ENCODE peak calls at places on chromosome 5, in six cellular contexts. One of them, this sample, is unnamed.

GRCh38 chr5:38157024-38157423 is 101.3 kb upstream of the EGFLAM start:
- DNase-seq in CD14-positive monocyte: no peak
- DNase-seq in HFF-Myc: no peak
- DNase-seq in fibroblast of mammary gland: no peak
- DNase-seq in A549: no peak
- DNase-seq in nephron progenitor cell: no peak
- DNase-seq in this sample: no peak

GRCh38 chr5:69024241-69024651 is 69.6 kb upstream of the SLC30A5 start:
- DNase-seq in CD14-positive monocyte: no peak
- DNase-seq in HFF-Myc: peak; percentile 27
- DNase-seq in fibroblast of mammary gland: peak; percentile 55
- DNase-seq in A549: peak; percentile 39
- DNase-seq in nephron progenitor cell: no peak
- DNase-seq in this sample: peak; percentile 38

GRCh38 chr5:58074222-58074621 is 385.7 kb downstream of the PLK2 start:
- DNase-seq in CD14-positive monocyte: no peak
- DNase-seq in HFF-Myc: no peak
- DNase-seq in fibroblast of mammary gland: no peak
- DNase-seq in A549: no peak
- DNase-seq in nephron progenitor cell: no peak
- DNase-seq in this sample: no peak

GRCh38 chr5:100787648-100788047 is 115.4 kb downstream of the ST8SIA4 start:
- DNase-seq in CD14-positive monocyte: no peak
- DNase-seq in HFF-Myc: no peak
- DNase-seq in fibroblast of mammary gland: no peak
- DNase-seq in A549: no peak
- DNase-seq in nephron progenitor cell: no peak
- DNase-seq in this sample: no peak

GRCh38 chr5:67493676-67494075 is 297.1 kb upstream of the CD180 start:
- DNase-seq in CD14-positive monocyte: no peak
- DNase-seq in HFF-Myc: no peak
- DNase-seq in fibroblast of mammary gland: peak; percentile 34
- DNase-seq in A549: no peak
- DNase-seq in nephron progenitor cell: no peak
- DNase-seq in this sample: peak; percentile 55

GRCh38 chr5:143262393-143263174 is 140.9 kb downstream of the NR3C1 start:
- DNase-seq in CD14-positive monocyte: peak; percentile 60
- DNase-seq in HFF-Myc: no peak
- DNase-seq in fibroblast of mammary gland: peak; percentile 98
- DNase-seq in A549: no peak
- DNase-seq in nephron progenitor cell: no peak
- DNase-seq in this sample: no peak

GRCh38 chr5:1448511-1449011 is 3.3 kb upstream of the SLC6A3 start:
- DNase-seq in CD14-positive monocyte: no peak
- DNase-seq in HFF-Myc: no peak
- DNase-seq in fibroblast of mammary gland: no peak
- DNase-seq in A549: no peak
- DNase-seq in nephron progenitor cell: no peak
- DNase-seq in this sample: no peak

GRCh38 chr5:98755406-98755805 is 18.1 kb upstream of the RGMB start:
- DNase-seq in CD14-positive monocyte: no peak
- DNase-seq in HFF-Myc: no peak
- DNase-seq in fibroblast of mammary gland: peak; percentile 90
- DNase-seq in A549: no peak
- DNase-seq in nephron progenitor cell: no peak
- DNase-seq in this sample: no peak

GRCh38 chr5:167730121-167730520 is 561.3 kb upstream of the WWC1 start:
- DNase-seq in CD14-positive monocyte: no peak
- DNase-seq in HFF-Myc: peak; percentile 61
- DNase-seq in fibroblast of mammary gland: peak; percentile 97
- DNase-seq in A549: peak; percentile 40
- DNase-seq in nephron progenitor cell: no peak
- DNase-seq in this sample: no peak

GRCh38 chr5:72418271-72418670 is 88.9 kb downstream of the ZNF366 start:
- DNase-seq in CD14-positive monocyte: no peak
- DNase-seq in HFF-Myc: no peak
- DNase-seq in fibroblast of mammary gland: no peak
- DNase-seq in A549: no peak
- DNase-seq in nephron progenitor cell: no peak
- DNase-seq in this sample: no peak

GRCh38 chr5:172559004-172559932 is 81.8 kb upstream of the NEURL1B start:
- DNase-seq in CD14-positive monocyte: no peak
- DNase-seq in HFF-Myc: peak; percentile 45
- DNase-seq in fibroblast of mammary gland: peak; percentile 97
- DNase-seq in A549: no peak
- DNase-seq in nephron progenitor cell: peak; percentile 26
- DNase-seq in this sample: no peak

GRCh38 chr5:59358497-59358896 is 535.0 kb downstream of the PDE4D start:
- DNase-seq in CD14-positive monocyte: no peak
- DNase-seq in HFF-Myc: no peak
- DNase-seq in fibroblast of mammary gland: peak; percentile 11
- DNase-seq in A549: no peak
- DNase-seq in nephron progenitor cell: peak; percentile 17
- DNase-seq in this sample: no peak

GRCh38 chr5:87437724-87438123 is 25.0 kb upstream of the CCNH start:
- DNase-seq in CD14-positive monocyte: no peak
- DNase-seq in HFF-Myc: no peak
- DNase-seq in fibroblast of mammary gland: no peak
- DNase-seq in A549: no peak
- DNase-seq in nephron progenitor cell: no peak
- DNase-seq in this sample: no peak

GRCh38 chr5:78927657-78928282 is 57.3 kb downstream of the ARSB start:
- DNase-seq in CD14-positive monocyte: no peak
- DNase-seq in HFF-Myc: no peak
- DNase-seq in fibroblast of mammary gland: peak; percentile 10
- DNase-seq in A549: peak; percentile 18
- DNase-seq in nephron progenitor cell: no peak
- DNase-seq in this sample: peak; percentile 44

GRCh38 chr5:174503086-174503460 is 221.3 kb upstream of the MSX2 start:
- DNase-seq in CD14-positive monocyte: no peak
- DNase-seq in HFF-Myc: no peak
- DNase-seq in fibroblast of mammary gland: no peak
- DNase-seq in A549: no peak
- DNase-seq in nephron progenitor cell: no peak
- DNase-seq in this sample: no peak

GRCh38 chr5:142133382-142134206 is 25.0 kb downstream of the NDFIP1 start:
- DNase-seq in CD14-positive monocyte: no peak
- DNase-seq in HFF-Myc: no peak
- DNase-seq in fibroblast of mammary gland: no peak
- DNase-seq in A549: no peak
- DNase-seq in nephron progenitor cell: no peak
- DNase-seq in this sample: no peak

GRCh38 chr5:179837076-179838011 is 16.6 kb downstream of the SQSTM1 start:
- DNase-seq in CD14-positive monocyte: peak; percentile 39
- DNase-seq in HFF-Myc: no peak
- DNase-seq in fibroblast of mammary gland: no peak
- DNase-seq in A549: no peak
- DNase-seq in nephron progenitor cell: no peak
- DNase-seq in this sample: no peak

GRCh38 chr5:56264417-56265025 is 31.4 kb upstream of the ANKRD55 start:
- DNase-seq in CD14-positive monocyte: no peak
- DNase-seq in HFF-Myc: no peak
- DNase-seq in fibroblast of mammary gland: peak; percentile 75
- DNase-seq in A549: peak; percentile 35
- DNase-seq in nephron progenitor cell: peak; percentile 45
- DNase-seq in this sample: peak; percentile 64

GRCh38 chr5:107673368-107674136 is 2.8 kb upstream of the EFNA5 start:
- DNase-seq in CD14-positive monocyte: peak; percentile 58
- DNase-seq in HFF-Myc: peak; percentile 58
- DNase-seq in fibroblast of mammary gland: peak; percentile 88
- DNase-seq in A549: peak; percentile 84
- DNase-seq in nephron progenitor cell: peak; percentile 93
- DNase-seq in this sample: peak; percentile 97

GRCh38 chr5:71955718-71956117 is 151.6 kb upstream of the MAP1B start:
- DNase-seq in CD14-positive monocyte: no peak
- DNase-seq in HFF-Myc: no peak
- DNase-seq in fibroblast of mammary gland: peak; percentile 32
- DNase-seq in A549: no peak
- DNase-seq in nephron progenitor cell: no peak
- DNase-seq in this sample: peak; percentile 40

GRCh38 chr5:150278046-150278760 is 11.4 kb downstream of the CAMK2A start:
- DNase-seq in CD14-positive monocyte: no peak
- DNase-seq in HFF-Myc: no peak
- DNase-seq in fibroblast of mammary gland: peak; percentile 43
- DNase-seq in A549: no peak
- DNase-seq in nephron progenitor cell: no peak
- DNase-seq in this sample: no peak

GRCh38 chr5:82991678-82992323 is 85.4 kb downstream of the TMEM167A start:
- DNase-seq in CD14-positive monocyte: no peak
- DNase-seq in HFF-Myc: no peak
- DNase-seq in fibroblast of mammary gland: peak; percentile 8
- DNase-seq in A549: no peak
- DNase-seq in nephron progenitor cell: no peak
- DNase-seq in this sample: peak; percentile 28

GRCh38 chr5:95723632-95724369 is 7.3 kb upstream of the RHOBTB3 start:
- DNase-seq in CD14-positive monocyte: no peak
- DNase-seq in HFF-Myc: no peak
- DNase-seq in fibroblast of mammary gland: no peak
- DNase-seq in A549: no peak
- DNase-seq in nephron progenitor cell: no peak
- DNase-seq in this sample: no peak

GRCh38 chr5:91357806-91358205 is 25.3 kb downstream of the ARRDC3 start:
- DNase-seq in CD14-positive monocyte: no peak
- DNase-seq in HFF-Myc: no peak
- DNase-seq in fibroblast of mammary gland: no peak
- DNase-seq in A549: no peak
- DNase-seq in nephron progenitor cell: no peak
- DNase-seq in this sample: no peak

GRCh38 chr5:43045236-43045635 is 5.1 kb upstream of the ANXA2R start:
- DNase-seq in CD14-positive monocyte: no peak
- DNase-seq in HFF-Myc: no peak
- DNase-seq in fibroblast of mammary gland: no peak
- DNase-seq in A549: no peak
- DNase-seq in nephron progenitor cell: no peak
- DNase-seq in this sample: no peak

GRCh38 chr5:7850241-7850532 is 746 bp downstream of the CFAP90 start:
- DNase-seq in CD14-positive monocyte: no peak
- DNase-seq in HFF-Myc: no peak
- DNase-seq in fibroblast of mammary gland: no peak
- DNase-seq in A549: no peak
- DNase-seq in nephron progenitor cell: no peak
- DNase-seq in this sample: no peak

GRCh38 chr5:171386861-171387254 is 791 bp upstream of the NPM1 start:
- DNase-seq in CD14-positive monocyte: no peak
- DNase-seq in HFF-Myc: no peak
- DNase-seq in fibroblast of mammary gland: no peak
- DNase-seq in A549: no peak
- DNase-seq in nephron progenitor cell: no peak
- DNase-seq in this sample: peak; percentile 30

GRCh38 chr5:91098581-91098980 is 284.5 kb downstream of the ARRDC3 start:
- DNase-seq in CD14-positive monocyte: no peak
- DNase-seq in HFF-Myc: no peak
- DNase-seq in fibroblast of mammary gland: no peak
- DNase-seq in A549: no peak
- DNase-seq in nephron progenitor cell: no peak
- DNase-seq in this sample: no peak

GRCh38 chr5:131505237-131505908 is 129.7 kb downstream of the RAPGEF6 start:
- DNase-seq in CD14-positive monocyte: no peak
- DNase-seq in HFF-Myc: no peak
- DNase-seq in fibroblast of mammary gland: peak; percentile 10
- DNase-seq in A549: no peak
- DNase-seq in nephron progenitor cell: no peak
- DNase-seq in this sample: no peak

GRCh38 chr5:95591490-95591901 is 28.4 kb upstream of the GPR150 start:
- DNase-seq in CD14-positive monocyte: no peak
- DNase-seq in HFF-Myc: no peak
- DNase-seq in fibroblast of mammary gland: peak; percentile 89
- DNase-seq in A549: no peak
- DNase-seq in nephron progenitor cell: no peak
- DNase-seq in this sample: no peak

GRCh38 chr5:72412283-72413055 is 92.3 kb downstream of the PTCD2 start:
- DNase-seq in CD14-positive monocyte: no peak
- DNase-seq in HFF-Myc: no peak
- DNase-seq in fibroblast of mammary gland: peak; percentile 27
- DNase-seq in A549: no peak
- DNase-seq in nephron progenitor cell: no peak
- DNase-seq in this sample: no peak

GRCh38 chr5:171874210-171874609 is 88.6 kb downstream of the SMIM23 start:
- DNase-seq in CD14-positive monocyte: no peak
- DNase-seq in HFF-Myc: no peak
- DNase-seq in fibroblast of mammary gland: peak; percentile 76
- DNase-seq in A549: no peak
- DNase-seq in nephron progenitor cell: no peak
- DNase-seq in this sample: no peak

GRCh38 chr5:148586796-148587195 is 67.5 kb downstream of the HTR4 start:
- DNase-seq in CD14-positive monocyte: no peak
- DNase-seq in HFF-Myc: no peak
- DNase-seq in fibroblast of mammary gland: no peak
- DNase-seq in A549: no peak
- DNase-seq in nephron progenitor cell: no peak
- DNase-seq in this sample: no peak
- TF ChIP-seq CTCF in CD14-positive monocyte: no peak
- TF ChIP-seq CTCF in HFF-Myc: no peak
- TF ChIP-seq CTCF in fibroblast of mammary gland: no peak
- TF ChIP-seq CTCF in A549: no peak
- TF ChIP-seq CTCF in nephron progenitor cell: no peak
- TF ChIP-seq CTCF in this sample: no peak

DNA sequence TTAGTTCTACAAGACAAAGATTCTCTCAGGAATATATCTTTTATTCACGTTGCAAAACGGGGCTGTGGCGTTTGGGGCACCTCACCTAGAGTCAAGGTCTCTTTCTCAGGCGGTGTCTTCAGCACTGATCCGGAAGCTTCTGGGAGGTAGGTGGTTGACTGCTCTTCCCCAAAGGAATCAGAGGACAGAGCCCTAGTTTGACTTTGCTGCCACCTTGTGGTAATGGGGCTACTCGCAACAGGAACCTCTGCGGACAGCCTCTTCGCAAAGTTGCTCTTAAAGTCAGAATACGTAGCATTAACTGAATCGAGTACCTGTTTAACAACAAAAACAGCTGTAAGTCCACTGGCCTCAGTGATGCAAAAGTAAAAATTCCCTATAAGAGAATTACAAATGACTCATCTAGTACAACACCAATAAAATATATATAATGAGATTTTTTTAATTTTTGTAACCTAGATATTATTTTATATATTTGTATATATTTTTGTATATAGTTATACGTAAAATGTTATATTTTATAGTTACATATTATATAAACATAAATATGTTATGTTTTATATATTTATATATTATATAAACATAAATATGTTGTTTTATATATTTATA is 13.3 kb upstream of the GPX8 start:
- DNase-seq in CD14-positive monocyte: peak; percentile 64
- DNase-seq in HFF-Myc: peak; percentile 68
- DNase-seq in fibroblast of mammary gland: peak; percentile 81
- DNase-seq in A549: peak; percentile 49
- DNase-seq in nephron progenitor cell: peak; percentile 87
- DNase-seq in this sample: peak; percentile 83
- TF ChIP-seq CTCF in CD14-positive monocyte: peak; percentile 90
- TF ChIP-seq CTCF in HFF-Myc: peak; percentile 95
- TF ChIP-seq CTCF in fibroblast of mammary gland: peak; percentile 99
- TF ChIP-seq CTCF in A549: peak; percentile 91
- TF ChIP-seq CTCF in nephron progenitor cell: peak; percentile 91
- TF ChIP-seq CTCF in this sample: peak; percentile 82

GRCh38 chr5:124741711-124742496 is 4.5 kb downstream of the ZNF608 start:
- DNase-seq in CD14-positive monocyte: no peak
- DNase-seq in HFF-Myc: peak; percentile 80
- DNase-seq in fibroblast of mammary gland: peak; percentile 81
- DNase-seq in A549: no peak
- DNase-seq in nephron progenitor cell: no peak
- DNase-seq in this sample: peak; percentile 65
- TF ChIP-seq CTCF in CD14-positive monocyte: no peak
- TF ChIP-seq CTCF in HFF-Myc: no peak
- TF ChIP-seq CTCF in fibroblast of mammary gland: no peak
- TF ChIP-seq CTCF in A549: no peak
- TF ChIP-seq CTCF in nephron progenitor cell: no peak
- TF ChIP-seq CTCF in this sample: no peak

GRCh38 chr5:53035868-53036381 is 46.8 kb downstream of the ITGA2 start:
- DNase-seq in CD14-positive monocyte: no peak
- DNase-seq in HFF-Myc: no peak
- DNase-seq in fibroblast of mammary gland: peak; percentile 59
- DNase-seq in A549: peak; percentile 46
- DNase-seq in nephron progenitor cell: no peak
- DNase-seq in this sample: peak; percentile 38
- TF ChIP-seq CTCF in CD14-positive monocyte: peak; percentile 31
- TF ChIP-seq CTCF in HFF-Myc: peak; percentile 54
- TF ChIP-seq CTCF in fibroblast of mammary gland: peak; percentile 58
- TF ChIP-seq CTCF in A549: peak; percentile 48
- TF ChIP-seq CTCF in nephron progenitor cell: peak; percentile 56
- TF ChIP-seq CTCF in this sample: peak; percentile 62